ENCODE peak calls at places on chromosomes 3 and 15, in four cellular contexts. One of them, this sample, is unnamed.

GRCh38 chr15:60399246-60399915 is 1.6 kb upstream of the ANXA2 start:
- DNase-seq in lower lobe of right lung: no peak
- DNase-seq in astrocyte: no peak
- DNase-seq in Peyer's patch: no peak
- DNase-seq in this sample: no peak

GRCh38 chr3:104598848-104599501 is 767.7 kb upstream of the ALCAM start:
- DNase-seq in lower lobe of right lung: no peak
- DNase-seq in astrocyte: no peak
- DNase-seq in Peyer's patch: no peak
- DNase-seq in this sample: no peak

GRCh38 chr3:65854606-65855304 is 184.0 kb downstream of the MAGI1 start:
- DNase-seq in lower lobe of right lung: no peak
- DNase-seq in astrocyte: peak; percentile 31
- DNase-seq in Peyer's patch: peak; percentile 72
- DNase-seq in this sample: no peak

GRCh38 chr3:154071154-154071553 is 50.0 kb upstream of the ARHGEF26 start:
- DNase-seq in lower lobe of right lung: no peak
- DNase-seq in astrocyte: no peak
- DNase-seq in Peyer's patch: no peak
- DNase-seq in this sample: no peak

GRCh38 chr3:4509983-4510755 is 17.0 kb downstream of the ITPR1 start:
- DNase-seq in lower lobe of right lung: no peak
- DNase-seq in astrocyte: no peak
- DNase-seq in Peyer's patch: no peak
- DNase-seq in this sample: no peak

GRCh38 chr15:68303560-68304436 is 26.3 kb downstream of the FEM1B start:
- DNase-seq in lower lobe of right lung: no peak
- DNase-seq in astrocyte: no peak
- DNase-seq in Peyer's patch: peak; percentile 38
- DNase-seq in this sample: peak; percentile 50

GRCh38 chr15:75206803-75207617 is 5.3 kb downstream of the C15orf39 start:
- DNase-seq in lower lobe of right lung: no peak
- DNase-seq in astrocyte: no peak
- DNase-seq in Peyer's patch: peak; percentile 63
- DNase-seq in this sample: no peak

GRCh38 chr15:73633991-73634495 is 854 bp upstream of the NPTN start:
- DNase-seq in lower lobe of right lung: no peak
- DNase-seq in astrocyte: peak; percentile 93
- DNase-seq in Peyer's patch: no peak
- DNase-seq in this sample: peak; percentile 74

GRCh38 chr15:63985221-63986184 is 60.8 kb downstream of the DAPK2 start:
- DNase-seq in lower lobe of right lung: peak; percentile 92
- DNase-seq in astrocyte: no peak
- DNase-seq in Peyer's patch: peak; percentile 54
- DNase-seq in this sample: peak; percentile 82

GRCh38 chr15:70777156-70777926 is 14.0 kb upstream of the UACA start:
- DNase-seq in lower lobe of right lung: no peak
- DNase-seq in astrocyte: no peak
- DNase-seq in Peyer's patch: no peak
- DNase-seq in this sample: no peak

GRCh38 chr3:50212502-50212901 is 7.4 kb downstream of the SLC38A3 start:
- DNase-seq in lower lobe of right lung: no peak
- DNase-seq in astrocyte: no peak
- DNase-seq in Peyer's patch: no peak
- DNase-seq in this sample: no peak

GRCh38 chr3:71930056-71930991 is 145.4 kb upstream of the PROK2 start:
- DNase-seq in lower lobe of right lung: no peak
- DNase-seq in astrocyte: peak; percentile 39
- DNase-seq in Peyer's patch: no peak
- DNase-seq in this sample: peak; percentile 18

GRCh38 chr3:99960123-99960878 is 142.6 kb downstream of the CMSS1 start:
- DNase-seq in lower lobe of right lung: no peak
- DNase-seq in astrocyte: no peak
- DNase-seq in Peyer's patch: no peak
- DNase-seq in this sample: no peak
- H3K4me3 ChIP-seq in lower lobe of right lung: no peak overlapping the region
- H3K4me3 ChIP-seq in astrocyte: no peak overlapping the region
- H3K4me3 ChIP-seq in Peyer's patch: no peak overlapping the region
- H3K4me3 ChIP-seq in this sample: no peak overlapping the region

DNA sequence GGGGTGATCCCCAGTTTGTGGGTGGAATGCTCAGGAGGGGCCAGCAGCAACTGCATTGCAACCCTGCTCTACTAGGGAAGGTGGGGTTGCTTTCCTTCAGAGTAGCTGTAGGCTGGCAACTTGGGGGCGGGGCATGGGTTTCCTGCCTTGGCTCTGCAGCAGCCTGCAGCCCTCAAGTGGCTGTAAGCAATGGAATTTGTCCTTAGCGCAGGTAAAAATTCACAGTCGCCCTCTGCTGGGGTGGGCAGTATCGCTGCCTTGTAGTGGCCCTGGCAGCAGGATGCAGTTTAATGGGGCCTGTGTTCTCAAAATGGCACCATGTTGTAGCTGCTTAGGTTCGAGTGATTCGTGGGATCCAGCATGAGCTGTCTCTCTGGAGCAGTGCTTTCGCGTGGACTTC is 29.8 kb downstream of the STT3B start:
- DNase-seq in lower lobe of right lung: peak; percentile 53
- DNase-seq in astrocyte: no peak
- DNase-seq in Peyer's patch: peak; percentile 56
- DNase-seq in this sample: no peak
- H3K9me3 ChIP-seq in lower lobe of right lung: peaks cover 13% of the 10 kb centered on the region
- H3K9me3 ChIP-seq in astrocyte: no peaks in the 10 kb centered on the region
- H3K9me3 ChIP-seq in Peyer's patch: no peaks in the 10 kb centered on the region
- H3K9me3 ChIP-seq in this sample: peaks cover 11% of the 10 kb centered on the region

GRCh38 chr15:34933432-34933975 is 36.0 kb downstream of the AQR start:
- DNase-seq in lower lobe of right lung: no peak
- DNase-seq in astrocyte: no peak
- DNase-seq in Peyer's patch: no peak
- DNase-seq in this sample: no peak
- H3K36me3 ChIP-seq in lower lobe of right lung: peaks cover 99% of the 10 kb centered on the region
- H3K36me3 ChIP-seq in astrocyte: peaks cover 40% of the 10 kb centered on the region
- H3K36me3 ChIP-seq in Peyer's patch: peaks cover 80% of the 10 kb centered on the region
- H3K36me3 ChIP-seq in this sample: peaks cover 67% of the 10 kb centered on the region

GRCh38 chr3:197782230-197782629 is 8.8 kb upstream of the LRCH3 start:
- DNase-seq in lower lobe of right lung: no peak
- DNase-seq in astrocyte: no peak
- DNase-seq in Peyer's patch: no peak
- DNase-seq in this sample: no peak
- H3K4me3 ChIP-seq in lower lobe of right lung: no peak overlapping the region
- H3K4me3 ChIP-seq in astrocyte: no peak overlapping the region
- H3K4me3 ChIP-seq in Peyer's patch: no peak overlapping the region
- H3K4me3 ChIP-seq in this sample: no peak overlapping the region

GRCh38 chr15:25060996-25061620 is 106.3 kb downstream of the SNRPN start:
- DNase-seq in lower lobe of right lung: peak; percentile 11
- DNase-seq in astrocyte: no peak
- DNase-seq in Peyer's patch: peak; percentile 10
- DNase-seq in this sample: no peak

GRCh38 chr15:25060472-25060803 is 105.7 kb downstream of the SNRPN start:
- DNase-seq in lower lobe of right lung: peak; percentile 10
- DNase-seq in astrocyte: no peak
- DNase-seq in Peyer's patch: peak; percentile 37
- DNase-seq in this sample: no peak

GRCh38 chr15:25061808-25062550 is 107.2 kb downstream of the SNRPN start:
- DNase-seq in lower lobe of right lung: peak; percentile 9
- DNase-seq in astrocyte: no peak
- DNase-seq in Peyer's patch: peak; percentile 24
- DNase-seq in this sample: no peak

GRCh38 chr15:25065286-25065685 is 110.5 kb downstream of the SNRPN start:
- DNase-seq in lower lobe of right lung: no peak
- DNase-seq in astrocyte: no peak
- DNase-seq in Peyer's patch: no peak
- DNase-seq in this sample: no peak

DNA sequence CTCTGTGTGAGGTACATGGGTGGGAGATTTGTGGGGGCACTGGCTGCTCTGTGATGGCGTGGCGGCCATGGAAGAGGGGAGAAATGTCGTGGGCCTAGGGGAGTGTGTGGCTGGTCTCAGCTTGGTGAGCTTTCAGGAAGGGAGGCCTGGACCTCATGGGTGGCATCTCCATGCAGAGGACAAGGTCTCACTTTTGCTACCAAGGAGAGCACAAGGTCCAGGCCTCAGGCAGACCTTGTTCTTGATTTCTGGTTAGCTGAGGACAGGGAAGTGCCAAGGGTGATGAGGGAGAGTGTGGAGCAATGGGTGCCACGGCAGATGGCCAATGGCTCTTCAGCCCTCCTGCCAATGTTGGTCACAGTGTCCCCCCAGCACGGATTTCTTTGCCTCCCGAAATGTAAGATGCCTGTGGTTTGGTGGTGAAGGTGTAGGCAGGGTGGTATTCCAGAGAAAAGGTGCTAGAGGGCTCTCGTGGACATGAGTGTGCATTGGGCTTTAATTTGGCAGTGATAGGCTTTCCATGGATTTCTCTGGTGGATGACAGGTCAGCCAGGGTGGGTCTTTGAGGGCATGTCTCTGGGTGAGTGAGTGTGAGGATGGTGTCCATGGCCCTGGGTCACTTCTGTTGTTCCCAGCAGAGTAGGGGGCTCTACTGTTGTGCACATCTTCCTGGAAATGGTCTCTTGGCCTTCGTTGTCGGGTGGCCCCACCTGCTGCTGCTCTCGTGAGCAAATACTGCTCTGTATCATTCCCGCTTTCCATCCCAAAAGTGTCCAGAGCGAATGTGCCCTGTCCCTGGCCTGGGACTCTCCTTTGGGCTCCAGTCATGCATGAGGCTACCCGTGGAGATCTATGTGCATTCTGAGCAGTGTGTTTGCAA is 108.0 kb downstream of the SNRPN start:
- DNase-seq in lower lobe of right lung: peak; percentile 9
- DNase-seq in astrocyte: no peak
- DNase-seq in Peyer's patch: peak; percentile 31
- DNase-seq in this sample: no peak
- H3K9me3 ChIP-seq in lower lobe of right lung: peaks cover 100% of the 10 kb centered on the region
- H3K9me3 ChIP-seq in astrocyte: peaks cover 100% of the 10 kb centered on the region
- H3K9me3 ChIP-seq in Peyer's patch: peaks cover 13% of the 10 kb centered on the region
- H3K9me3 ChIP-seq in this sample: peaks cover 5% of the 10 kb centered on the region

GRCh38 chr3:48601622-48601994 is 6.5 kb upstream of the COL7A1 start:
- DNase-seq in lower lobe of right lung: no peak
- DNase-seq in astrocyte: no peak
- DNase-seq in Peyer's patch: no peak
- DNase-seq in this sample: no peak
- H3K36me3 ChIP-seq in lower lobe of right lung: peaks cover 92% of the 10 kb centered on the region
- H3K36me3 ChIP-seq in astrocyte: peaks cover 57% of the 10 kb centered on the region
- H3K36me3 ChIP-seq in Peyer's patch: peaks cover 80% of the 10 kb centered on the region
- H3K36me3 ChIP-seq in this sample: peaks cover 32% of the 10 kb centered on the region

DNA sequence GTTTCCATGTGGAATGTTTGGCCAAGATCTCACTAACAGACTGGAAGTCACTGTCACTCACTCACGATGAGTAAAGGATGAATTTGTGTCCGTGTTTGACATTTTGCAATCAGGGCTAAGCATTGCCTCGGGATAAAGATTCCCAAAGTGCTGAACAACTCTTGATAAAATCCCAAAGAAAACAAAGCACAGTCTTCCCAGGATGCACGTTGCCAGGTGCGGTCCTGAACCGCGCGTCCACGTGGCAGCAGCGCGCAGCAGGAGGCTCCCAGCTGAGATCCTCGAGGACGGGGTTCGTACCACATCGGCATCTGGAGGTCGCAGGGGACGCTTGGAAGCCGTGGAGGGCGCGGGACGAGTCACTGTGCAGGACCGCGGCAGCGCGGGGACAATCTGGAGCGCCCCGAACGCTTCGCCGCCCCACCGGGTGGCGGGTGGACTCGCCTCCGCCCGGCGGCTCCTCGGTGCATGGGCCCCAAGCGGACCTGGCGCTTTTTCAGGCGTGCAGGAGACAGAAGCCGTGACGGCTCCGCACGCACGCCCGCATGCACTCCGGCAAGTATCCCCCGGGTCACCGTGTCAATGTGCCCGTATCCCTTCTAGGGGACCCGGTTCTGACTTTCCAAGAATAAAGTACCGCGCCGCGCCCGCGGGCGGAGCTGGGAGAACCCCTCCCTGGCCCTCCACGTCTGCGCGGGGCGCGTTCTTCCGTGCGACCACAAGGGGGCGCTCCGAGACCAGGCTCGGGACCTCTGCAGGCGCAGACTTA is 17.7 kb downstream of the CPN2 start:
- DNase-seq in lower lobe of right lung: peak; percentile 91
- DNase-seq in astrocyte: peak; percentile 32
- DNase-seq in Peyer's patch: peak; percentile 93
- DNase-seq in this sample: peak; percentile 88
- H3K4me3 ChIP-seq in lower lobe of right lung: peak overlapping the region; percentile 53
- H3K4me3 ChIP-seq in astrocyte: peak overlapping the region; percentile 53
- H3K4me3 ChIP-seq in Peyer's patch: peak overlapping the region; percentile 41
- H3K4me3 ChIP-seq in this sample: peak overlapping the region; percentile 50

This sample was measured in MG63.